ENCODE peak calls at places on chromosomes 7 and 10, in five cellular contexts. One of them, this sample, is unnamed.

GRCh38 chr10:132644544-132645530 is 107.2 kb downstream of the INPP5A start:
- DNase-seq in IMR-90: no peak
- DNase-seq in CD4-positive, alpha-beta T cell: no peak
- DNase-seq in EL: no peak
- DNase-seq in CD4-positive, alpha-beta memory T cell: no peak
- DNase-seq in this sample: no peak

GRCh38 chr7:20219062-20219445 is 1.9 kb upstream of the MACC1 start:
- DNase-seq in CD4-positive, alpha-beta memory T cell: no peak
- DNase-seq in EL: no peak
- DNase-seq in CD4-positive, alpha-beta T cell: no peak
- DNase-seq in IMR-90: no peak
- DNase-seq in this sample: no peak

GRCh38 chr10:50928190-50928552 is 42.7 kb upstream of the A1CF start:
- DNase-seq in CD4-positive, alpha-beta T cell: no peak
- DNase-seq in CD4-positive, alpha-beta memory T cell: no peak
- DNase-seq in EL: no peak
- DNase-seq in IMR-90: no peak
- DNase-seq in this sample: no peak

GRCh38 chr7:135943266-135943889 is 33.8 kb downstream of the MTPN start:
- DNase-seq in CD4-positive, alpha-beta T cell: no peak
- DNase-seq in EL: no peak
- DNase-seq in CD4-positive, alpha-beta memory T cell: no peak
- DNase-seq in IMR-90: no peak
- DNase-seq in this sample: no peak

GRCh38 chr7:92359801-92360200 is 87.5 kb upstream of the GATAD1 start:
- DNase-seq in CD4-positive, alpha-beta memory T cell: no peak
- DNase-seq in CD4-positive, alpha-beta T cell: no peak
- DNase-seq in IMR-90: peak
- DNase-seq in EL: peak
- DNase-seq in this sample: peak

GRCh38 chr7:14054125-14054524 is 64.7 kb upstream of the ETV1 start:
- DNase-seq in CD4-positive, alpha-beta memory T cell: no peak
- DNase-seq in CD4-positive, alpha-beta T cell: no peak
- DNase-seq in EL: no peak
- DNase-seq in IMR-90: no peak
- DNase-seq in this sample: no peak

GRCh38 chr7:26853788-26854393 is 10.5 kb downstream of the SKAP2 start:
- DNase-seq in IMR-90: peak
- DNase-seq in CD4-positive, alpha-beta memory T cell: peak
- DNase-seq in CD4-positive, alpha-beta T cell: no peak
- DNase-seq in EL: peak
- DNase-seq in this sample: peak

GRCh38 chr10:83542774-83543291 is 596.5 kb upstream of the GHITM start:
- DNase-seq in EL: no peak
- DNase-seq in CD4-positive, alpha-beta T cell: no peak
- DNase-seq in IMR-90: no peak
- DNase-seq in CD4-positive, alpha-beta memory T cell: no peak
- DNase-seq in this sample: no peak

GRCh38 chr7:106071356-106071998 is 40.6 kb downstream of the SYPL1 start:
- DNase-seq in EL: no peak
- DNase-seq in CD4-positive, alpha-beta memory T cell: peak
- DNase-seq in CD4-positive, alpha-beta T cell: no peak
- DNase-seq in IMR-90: no peak
- DNase-seq in this sample: no peak

GRCh38 chr10:112689327-112689726 is 242.3 kb downstream of the VTI1A start:
- DNase-seq in EL: peak
- DNase-seq in IMR-90: peak
- DNase-seq in CD4-positive, alpha-beta memory T cell: no peak
- DNase-seq in CD4-positive, alpha-beta T cell: no peak
- DNase-seq in this sample: peak

GRCh38 chr10:133318494-133319127 is 9.9 kb downstream of the ZNF511 start:
- DNase-seq in IMR-90: peak
- DNase-seq in CD4-positive, alpha-beta T cell: peak
- DNase-seq in EL: peak
- DNase-seq in CD4-positive, alpha-beta memory T cell: peak
- DNase-seq in this sample: peak

GRCh38 chr7:140646931-140647647 is 6.5 kb upstream of the DENND2A start:
- DNase-seq in EL: peak
- DNase-seq in CD4-positive, alpha-beta T cell: no peak
- DNase-seq in IMR-90: peak
- DNase-seq in CD4-positive, alpha-beta memory T cell: no peak
- DNase-seq in this sample: peak

GRCh38 chr7:6446977-6447588 is 671 bp downstream of the DAGLB start:
- DNase-seq in IMR-90: peak
- DNase-seq in EL: peak
- DNase-seq in CD4-positive, alpha-beta T cell: no peak
- DNase-seq in CD4-positive, alpha-beta memory T cell: peak
- DNase-seq in this sample: peak

GRCh38 chr7:152909280-152909679 is 149.7 kb downstream of the ACTR3B start:
- DNase-seq in CD4-positive, alpha-beta memory T cell: no peak
- DNase-seq in CD4-positive, alpha-beta T cell: no peak
- DNase-seq in IMR-90: no peak
- DNase-seq in EL: no peak
- DNase-seq in this sample: no peak

GRCh38 chr10:85420501-85421191 is 945.9 kb downstream of the GRID1 start:
- DNase-seq in IMR-90: no peak
- DNase-seq in CD4-positive, alpha-beta memory T cell: no peak
- DNase-seq in EL: no peak
- DNase-seq in CD4-positive, alpha-beta T cell: no peak
- DNase-seq in this sample: no peak

GRCh38 chr10:124875596-124875995 is 66.3 kb upstream of the ZRANB1 start:
- DNase-seq in CD4-positive, alpha-beta T cell: no peak
- DNase-seq in CD4-positive, alpha-beta memory T cell: no peak
- DNase-seq in EL: peak
- DNase-seq in IMR-90: peak
- DNase-seq in this sample: peak

GRCh38 chr10:50592961-50593418 is 30.8 kb downstream of the SGMS1 start:
- DNase-seq in EL: peak
- DNase-seq in IMR-90: peak
- DNase-seq in CD4-positive, alpha-beta memory T cell: no peak
- DNase-seq in CD4-positive, alpha-beta T cell: no peak
- DNase-seq in this sample: peak

GRCh38 chr10:6494934-6495592 is 85.0 kb downstream of the PRKCQ start:
- DNase-seq in EL: no peak
- DNase-seq in CD4-positive, alpha-beta T cell: peak
- DNase-seq in CD4-positive, alpha-beta memory T cell: peak
- DNase-seq in IMR-90: no peak
- DNase-seq in this sample: peak